ENCODE peak calls at places on chromosomes 7 and 10, in six cellular contexts. A is psoas muscle, T is heart right ventricle, C is adrenal gland, S is gastrocnemius medialis, Z is lung. G is an unnamed sample. For H3K36me3, the result is how much of the 10 kb centered on the place peaks cover.

GRCh38 chr10:34575882-34576281 is 239.2 kb downstream of the PARD3 start:
- DNase-seq in Z (no peak), A (no peak), C (no peak), S (no peak), T (no peak), G (no peak)

GRCh38 chr10:72418679-72419078 is 64.0 kb upstream of the DNAJB12 start:
- DNase-seq in Z (no peak), S (no peak), T (no peak), C (no peak), A (no peak), G (no peak)

GRCh38 chr7:44162179-44162578 is 21.0 kb upstream of the MYL7 start:
- DNase-seq in C (no peak), T (no peak), A (no peak), S (no peak), Z (peak), G (no peak)

GRCh38 chr7:51647931-51648351 is 331.3 kb upstream of the COBL start:
- DNase-seq in T (no peak), C (peak), S (no peak), Z (no peak), A (no peak), G (peak)

GRCh38 chr7:82067628-82068264 is 297.9 kb upstream of the HGF start:
- DNase-seq in T (no peak), S (no peak), C (no peak), Z (no peak), A (no peak), G (no peak)

GRCh38 chr7:1987084-1987535 is 245.6 kb downstream of the MAD1L1 start:
- DNase-seq in Z (no peak), C (no peak), A (no peak), T (no peak), S (no peak), G (no peak)

GRCh38 chr7:155527664-155528063 is 18.7 kb downstream of the CNPY1 start:
- DNase-seq in C (no peak), S (no peak), Z (no peak), A (no peak), T (no peak), G (no peak)

GRCh38 chr10:17001297-17001744 is 128.3 kb downstream of the CUBN start:
- DNase-seq in C (no peak), S (no peak), Z (no peak), A (peak), T (no peak), G (peak)

GRCh38 chr7:36972140-36972518 is 247.8 kb upstream of the AOAH start:
- DNase-seq in S (no peak), Z (no peak), C (peak), A (no peak), T (no peak), G (no peak)

GRCh38 chr10:1123198-1123597 is 67.0 kb downstream of the WDR37 start:
- DNase-seq in A (no peak), C (peak), Z (no peak), S (no peak), T (no peak), G (no peak)
- H3K36me3 ChIP-seq in A (half or more), C (under half), Z (under half), S (half or more), T (under half), G (under half)

DNA sequence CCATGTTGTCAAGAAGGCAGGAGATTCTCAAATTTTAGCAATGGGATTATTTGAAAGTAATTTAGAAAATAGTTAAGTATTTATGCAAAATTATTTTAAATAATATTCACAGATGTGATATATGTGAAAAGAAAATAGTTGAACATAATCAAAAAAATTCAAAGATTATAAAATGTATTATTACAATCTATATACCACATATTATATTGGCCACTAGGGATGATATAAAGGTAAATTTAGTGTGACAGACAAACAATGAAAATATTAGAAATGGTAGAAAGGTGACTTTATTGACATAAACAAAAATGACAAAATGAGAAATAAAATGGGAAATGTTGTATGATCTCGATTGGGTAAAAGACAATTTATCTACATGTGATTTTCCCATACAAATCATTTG is 385.5 kb downstream of the PCDH15 start:
- DNase-seq in S (no peak), C (no peak), A (no peak), T (no peak), Z (no peak), G (no peak)
- TF ChIP-seq CTCF in S (no peak), C (no peak), A (no peak), T (no peak), Z (no peak), G (no peak)

DNA sequence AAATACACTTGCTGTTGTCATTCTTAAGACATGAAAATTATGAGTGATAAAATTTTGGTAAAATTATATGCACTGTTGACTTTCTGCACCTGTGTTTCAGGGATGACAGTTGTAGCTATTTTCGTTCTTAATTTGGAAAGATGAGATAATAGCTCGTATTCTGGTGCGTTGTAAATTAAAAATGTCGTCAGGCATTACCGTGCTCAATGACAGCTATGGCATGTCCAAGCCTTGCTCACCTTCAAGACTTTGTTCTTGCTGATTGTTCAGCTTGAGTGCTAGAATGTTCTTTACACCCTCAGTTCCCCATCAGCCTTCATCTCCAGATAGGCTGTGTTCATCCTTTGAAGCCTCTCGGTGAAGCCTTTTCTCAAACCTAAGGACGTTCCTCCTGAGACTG is 21.5 kb downstream of the TRRAP start:
- DNase-seq in A (no peak), S (no peak), C (no peak), Z (no peak), T (no peak), G (no peak)
- H3K36me3 ChIP-seq in A (half or more), S (half or more), C (under half), Z (under half), T (half or more), G (under half)

GRCh38 chr7:116588225-116588624 is 63.4 kb downstream of the CAV1 start:
- DNase-seq in S (no peak), A (no peak), Z (no peak), T (peak), C (no peak), G (no peak)
- TF ChIP-seq CTCF in S (no peak), A (no peak), Z (no peak), T (no peak), C (no peak), G (no peak)

GRCh38 chr7:117479480-117480224 is at the start of gene CFTR:
- DNase-seq in A (peak), T (peak), S (no peak), Z (peak), C (no peak), G (peak)
- H3K36me3 ChIP-seq in A (under half), T (under half), S (under half), Z (under half), C (under half), G (under half)

DNA sequence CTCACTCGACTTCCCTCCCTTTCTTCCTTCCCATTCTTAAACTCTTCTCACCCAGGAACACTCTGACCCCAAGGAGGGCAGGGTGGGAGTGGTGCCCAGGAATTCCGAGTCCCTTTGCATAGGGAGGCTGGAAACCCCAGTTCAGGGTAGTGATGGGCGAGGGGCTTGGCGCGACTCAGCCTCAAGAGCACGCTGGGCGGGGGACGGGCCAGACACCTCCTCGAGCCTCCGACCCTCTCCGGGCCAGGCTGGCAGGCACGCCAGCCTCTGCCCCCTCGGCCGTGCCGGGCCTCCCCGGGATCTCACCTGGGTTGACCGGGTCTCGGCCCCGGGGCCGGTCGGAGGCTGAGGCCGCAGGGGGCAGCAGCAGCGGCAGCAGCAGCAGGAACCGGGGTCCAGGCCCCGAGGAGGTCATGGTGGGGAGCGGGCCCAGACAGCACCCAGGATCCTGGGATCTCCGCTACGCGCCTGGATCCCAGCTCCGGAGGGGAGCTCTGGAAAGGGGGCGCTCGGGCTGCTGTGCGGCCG is 457 bp downstream of the PLOD3 start:
- DNase-seq in T (no peak), A (no peak), C (no peak), Z (no peak), S (no peak), G (peak)
- TF ChIP-seq CTCF in T (no peak), A (peak), C (no peak), Z (no peak), S (no peak), G (no peak)

DNA sequence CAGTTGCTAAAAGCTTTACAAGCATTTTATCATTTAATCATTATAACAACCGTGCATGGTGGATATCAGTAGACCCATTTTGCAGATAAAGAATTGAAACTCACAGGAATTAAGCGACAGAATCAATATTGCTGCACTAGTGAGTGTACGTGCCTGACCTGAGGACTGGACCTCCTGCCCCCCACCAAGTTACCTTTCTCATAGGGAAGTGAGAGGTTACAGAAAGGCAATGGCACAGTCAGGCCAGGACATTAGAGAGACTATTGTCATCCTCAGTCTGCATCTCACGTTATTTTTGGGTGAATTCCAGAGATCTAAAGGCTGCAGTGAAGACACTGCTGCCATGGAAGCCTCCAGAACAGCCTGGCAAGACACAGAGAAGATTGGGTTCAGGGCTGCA is 80.9 kb downstream of the WDFY4 start:
- DNase-seq in S (no peak), T (no peak), Z (no peak), A (no peak), C (no peak), G (no peak)
- H3K36me3 ChIP-seq in S (under half), T (under half), Z (under half), A (under half), C (under half), G (under half)

GRCh38 chr7:143892527-143893300 is 9.3 kb downstream of the TCAF1 start:
- DNase-seq in A (no peak), C (no peak), S (no peak), Z (no peak), T (no peak), G (no peak)
- TF ChIP-seq CTCF in A (no peak), C (no peak), S (no peak), Z (no peak), T (no peak), G (no peak)

G was measured in ovary.